ENCODE peak calls at places on chromosomes 7 and 10, in ten cellular contexts. One of them, this sample, is unnamed.

GRCh38 chr7:44072364-44073231 is 7.2 kb upstream of the PGAM2 start:
- DNase-seq in mesendoderm: peak; percentile 83
- DNase-seq in PC-3: peak; percentile 98
- DNase-seq in uterus: peak; percentile 86
- DNase-seq in kidney: peak; percentile 94
- DNase-seq in psoas muscle: peak; percentile 86
- DNase-seq in cardiac muscle cell: peak; percentile 85
- DNase-seq in CD8-positive, alpha-beta T cell: no peak
- DNase-seq in tibial nerve: peak; percentile 81
- DNase-seq in gastrocnemius medialis: no peak
- DNase-seq in this sample: peak; percentile 96

GRCh38 chr7:116197355-116197754 is 13.0 kb upstream of the TES start:
- DNase-seq in mesendoderm: no peak
- DNase-seq in PC-3: no peak
- DNase-seq in uterus: no peak
- DNase-seq in kidney: no peak
- DNase-seq in psoas muscle: no peak
- DNase-seq in cardiac muscle cell: no peak
- DNase-seq in CD8-positive, alpha-beta T cell: no peak
- DNase-seq in tibial nerve: no peak
- DNase-seq in gastrocnemius medialis: no peak
- DNase-seq in this sample: no peak

GRCh38 chr7:50068850-50069551 is 24.0 kb downstream of the ZPBP start:
- DNase-seq in mesendoderm: peak; percentile 93
- DNase-seq in PC-3: peak; percentile 85
- DNase-seq in uterus: no peak
- DNase-seq in kidney: no peak
- DNase-seq in psoas muscle: no peak
- DNase-seq in cardiac muscle cell: no peak
- DNase-seq in CD8-positive, alpha-beta T cell: no peak
- DNase-seq in tibial nerve: no peak
- DNase-seq in gastrocnemius medialis: no peak
- DNase-seq in this sample: no peak

GRCh38 chr7:28592861-28593260 is 180.5 kb downstream of the CREB5 start:
- DNase-seq in mesendoderm: no peak
- DNase-seq in PC-3: no peak
- DNase-seq in uterus: no peak
- DNase-seq in kidney: no peak
- DNase-seq in psoas muscle: no peak
- DNase-seq in cardiac muscle cell: no peak
- DNase-seq in CD8-positive, alpha-beta T cell: no peak
- DNase-seq in tibial nerve: no peak
- DNase-seq in gastrocnemius medialis: no peak
- DNase-seq in this sample: no peak

GRCh38 chr7:53302511-53303246 is 267.2 kb downstream of the POM121L12 start:
- DNase-seq in mesendoderm: peak; percentile 44
- DNase-seq in PC-3: no peak
- DNase-seq in uterus: no peak
- DNase-seq in kidney: no peak
- DNase-seq in psoas muscle: no peak
- DNase-seq in cardiac muscle cell: no peak
- DNase-seq in CD8-positive, alpha-beta T cell: no peak
- DNase-seq in tibial nerve: no peak
- DNase-seq in gastrocnemius medialis: no peak
- DNase-seq in this sample: no peak

GRCh38 chr10:17425584-17426262 is 28.7 kb downstream of the ST8SIA6 start:
- DNase-seq in mesendoderm: no peak
- DNase-seq in PC-3: no peak
- DNase-seq in uterus: no peak
- DNase-seq in kidney: no peak
- DNase-seq in psoas muscle: no peak
- DNase-seq in cardiac muscle cell: no peak
- DNase-seq in CD8-positive, alpha-beta T cell: no peak
- DNase-seq in tibial nerve: no peak
- DNase-seq in gastrocnemius medialis: no peak
- DNase-seq in this sample: no peak

GRCh38 chr7:19215421-19215820 is 70.2 kb upstream of the FERD3L start:
- DNase-seq in mesendoderm: peak; percentile 54
- DNase-seq in PC-3: peak; percentile 49
- DNase-seq in uterus: no peak
- DNase-seq in kidney: no peak
- DNase-seq in psoas muscle: no peak
- DNase-seq in cardiac muscle cell: no peak
- DNase-seq in CD8-positive, alpha-beta T cell: no peak
- DNase-seq in tibial nerve: no peak
- DNase-seq in gastrocnemius medialis: no peak
- DNase-seq in this sample: no peak

GRCh38 chr10:21427804-21428481 is 97.5 kb downstream of the SKIDA1 start:
- DNase-seq in mesendoderm: peak; percentile 40
- DNase-seq in PC-3: no peak
- DNase-seq in uterus: no peak
- DNase-seq in kidney: no peak
- DNase-seq in psoas muscle: no peak
- DNase-seq in cardiac muscle cell: no peak
- DNase-seq in CD8-positive, alpha-beta T cell: no peak
- DNase-seq in tibial nerve: no peak
- DNase-seq in gastrocnemius medialis: no peak
- DNase-seq in this sample: no peak

GRCh38 chr10:7933262-7933661 is 115.0 kb downstream of the TAF3 start:
- DNase-seq in mesendoderm: peak; percentile 51
- DNase-seq in PC-3: no peak
- DNase-seq in uterus: no peak
- DNase-seq in kidney: no peak
- DNase-seq in psoas muscle: no peak
- DNase-seq in cardiac muscle cell: no peak
- DNase-seq in CD8-positive, alpha-beta T cell: no peak
- DNase-seq in tibial nerve: no peak
- DNase-seq in gastrocnemius medialis: no peak
- DNase-seq in this sample: no peak

GRCh38 chr7:74604326-74605020 is 53.0 kb upstream of the GTF2I start:
- DNase-seq in mesendoderm: no peak
- DNase-seq in PC-3: peak; percentile 83
- DNase-seq in uterus: no peak
- DNase-seq in kidney: no peak
- DNase-seq in psoas muscle: peak; percentile 79
- DNase-seq in cardiac muscle cell: no peak
- DNase-seq in CD8-positive, alpha-beta T cell: no peak
- DNase-seq in tibial nerve: no peak
- DNase-seq in gastrocnemius medialis: peak; percentile 75
- DNase-seq in this sample: no peak

GRCh38 chr10:131018886-131019500 is 292.5 kb downstream of the TCERG1L start:
- DNase-seq in mesendoderm: peak; percentile 95
- DNase-seq in PC-3: no peak
- DNase-seq in uterus: no peak
- DNase-seq in kidney: no peak
- DNase-seq in psoas muscle: no peak
- DNase-seq in cardiac muscle cell: no peak
- DNase-seq in CD8-positive, alpha-beta T cell: no peak
- DNase-seq in tibial nerve: no peak
- DNase-seq in gastrocnemius medialis: no peak
- DNase-seq in this sample: no peak

GRCh38 chr7:104603957-104604356 is 275.6 kb downstream of the LHFPL3 start:
- DNase-seq in mesendoderm: no peak
- DNase-seq in PC-3: no peak
- DNase-seq in uterus: no peak
- DNase-seq in kidney: no peak
- DNase-seq in psoas muscle: no peak
- DNase-seq in cardiac muscle cell: no peak
- DNase-seq in CD8-positive, alpha-beta T cell: no peak
- DNase-seq in tibial nerve: no peak
- DNase-seq in gastrocnemius medialis: no peak
- DNase-seq in this sample: no peak

GRCh38 chr10:76160758-76161555 is 729.5 kb downstream of the LRMDA start:
- DNase-seq in mesendoderm: no peak
- DNase-seq in PC-3: no peak
- DNase-seq in uterus: peak; percentile 78
- DNase-seq in kidney: no peak
- DNase-seq in psoas muscle: no peak
- DNase-seq in cardiac muscle cell: no peak
- DNase-seq in CD8-positive, alpha-beta T cell: no peak
- DNase-seq in tibial nerve: no peak
- DNase-seq in gastrocnemius medialis: no peak
- DNase-seq in this sample: no peak

GRCh38 chr7:134630890-134631289 is 15.8 kb upstream of the BPGM start:
- DNase-seq in mesendoderm: no peak
- DNase-seq in PC-3: peak; percentile 36
- DNase-seq in uterus: no peak
- DNase-seq in kidney: no peak
- DNase-seq in psoas muscle: no peak
- DNase-seq in cardiac muscle cell: no peak
- DNase-seq in CD8-positive, alpha-beta T cell: no peak
- DNase-seq in tibial nerve: no peak
- DNase-seq in gastrocnemius medialis: no peak
- DNase-seq in this sample: no peak

GRCh38 chr10:22368402-22368801 is 23.1 kb downstream of the SPAG6 start:
- DNase-seq in mesendoderm: no peak
- DNase-seq in PC-3: no peak
- DNase-seq in uterus: no peak
- DNase-seq in kidney: no peak
- DNase-seq in psoas muscle: no peak
- DNase-seq in cardiac muscle cell: no peak
- DNase-seq in CD8-positive, alpha-beta T cell: no peak
- DNase-seq in tibial nerve: no peak
- DNase-seq in gastrocnemius medialis: no peak
- DNase-seq in this sample: no peak

GRCh38 chr10:74814792-74815191 is 11.6 kb upstream of the KAT6B start:
- DNase-seq in mesendoderm: no peak
- DNase-seq in PC-3: no peak
- DNase-seq in uterus: no peak
- DNase-seq in kidney: no peak
- DNase-seq in psoas muscle: no peak
- DNase-seq in cardiac muscle cell: no peak
- DNase-seq in CD8-positive, alpha-beta T cell: no peak
- DNase-seq in tibial nerve: no peak
- DNase-seq in gastrocnemius medialis: no peak
- DNase-seq in this sample: no peak

GRCh38 chr7:87113077-87113476 is 39.2 kb upstream of the DMTF1 start:
- DNase-seq in mesendoderm: no peak
- DNase-seq in PC-3: no peak
- DNase-seq in uterus: no peak
- DNase-seq in kidney: no peak
- DNase-seq in psoas muscle: no peak
- DNase-seq in cardiac muscle cell: no peak
- DNase-seq in CD8-positive, alpha-beta T cell: no peak
- DNase-seq in tibial nerve: no peak
- DNase-seq in gastrocnemius medialis: no peak
- DNase-seq in this sample: no peak
- H3K4me3 ChIP-seq in mesendoderm: no peak overlapping the region
- H3K4me3 ChIP-seq in PC-3: no peak overlapping the region
- H3K4me3 ChIP-seq in uterus: no peak overlapping the region
- H3K4me3 ChIP-seq in kidney: no peak overlapping the region
- H3K4me3 ChIP-seq in psoas muscle: no peak overlapping the region
- H3K4me3 ChIP-seq in cardiac muscle cell: no peak overlapping the region
- H3K4me3 ChIP-seq in CD8-positive, alpha-beta T cell: no peak overlapping the region
- H3K4me3 ChIP-seq in tibial nerve: no peak overlapping the region
- H3K4me3 ChIP-seq in gastrocnemius medialis: no peak overlapping the region
- H3K4me3 ChIP-seq in this sample: no peak overlapping the region

DNA sequence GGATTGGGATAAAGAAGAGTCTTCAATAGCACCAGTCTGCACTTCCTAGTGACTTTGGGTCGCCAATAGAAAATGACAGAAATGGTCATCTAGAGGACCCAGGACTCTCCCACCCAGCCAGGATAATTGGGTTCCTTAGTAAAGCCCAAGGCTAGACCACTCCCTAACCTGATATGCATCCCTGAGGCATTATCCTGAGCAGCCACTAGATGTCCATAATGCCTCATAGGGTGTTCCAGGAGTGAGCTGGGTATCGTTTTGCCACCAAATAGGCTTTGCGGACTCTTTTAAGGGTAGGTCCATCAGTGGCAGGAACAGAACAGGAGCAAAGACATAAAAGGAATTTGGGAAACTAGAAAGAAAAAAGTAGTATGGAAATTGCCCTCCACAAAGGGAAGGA is 4.5 kb upstream of the LRRC4 start:
- DNase-seq in mesendoderm: peak; percentile 68
- DNase-seq in PC-3: peak; percentile 45
- DNase-seq in uterus: no peak
- DNase-seq in kidney: no peak
- DNase-seq in psoas muscle: no peak
- DNase-seq in cardiac muscle cell: no peak
- DNase-seq in CD8-positive, alpha-beta T cell: no peak
- DNase-seq in tibial nerve: no peak
- DNase-seq in gastrocnemius medialis: no peak
- DNase-seq in this sample: no peak
- H3K4me3 ChIP-seq in mesendoderm: no peak overlapping the region
- H3K4me3 ChIP-seq in PC-3: no peak overlapping the region
- H3K4me3 ChIP-seq in uterus: no peak overlapping the region
- H3K4me3 ChIP-seq in kidney: no peak overlapping the region
- H3K4me3 ChIP-seq in psoas muscle: no peak overlapping the region
- H3K4me3 ChIP-seq in cardiac muscle cell: no peak overlapping the region
- H3K4me3 ChIP-seq in CD8-positive, alpha-beta T cell: no peak overlapping the region
- H3K4me3 ChIP-seq in tibial nerve: no peak overlapping the region
- H3K4me3 ChIP-seq in gastrocnemius medialis: no peak overlapping the region
- H3K4me3 ChIP-seq in this sample: no peak overlapping the region

DNA sequence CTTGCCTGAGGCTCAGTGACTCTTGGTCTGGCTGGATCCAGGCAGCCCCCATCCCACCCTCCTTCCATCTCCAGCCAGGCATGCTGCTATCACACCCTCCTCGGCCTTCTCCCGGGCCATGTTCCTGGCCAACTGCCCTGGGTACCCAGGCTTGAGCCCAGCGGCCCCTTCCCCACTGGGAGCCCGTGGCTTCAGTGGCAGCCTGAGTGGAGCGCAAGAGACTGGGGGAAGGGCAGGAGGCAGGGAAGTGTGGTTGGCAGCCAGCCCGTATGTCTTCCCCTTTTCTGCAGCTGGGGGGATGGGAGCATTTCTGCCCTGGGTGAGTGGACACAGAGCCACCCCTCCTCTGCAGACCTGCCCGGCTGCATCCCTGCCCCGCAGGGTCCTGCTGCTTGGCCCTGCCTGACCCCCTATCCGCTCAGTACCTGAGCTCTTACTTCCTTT is 148.5 kb downstream of the ARHGAP22 start:
- DNase-seq in mesendoderm: no peak
- DNase-seq in PC-3: no peak
- DNase-seq in uterus: no peak
- DNase-seq in kidney: peak; percentile 87
- DNase-seq in psoas muscle: peak; percentile 60
- DNase-seq in cardiac muscle cell: peak; percentile 52
- DNase-seq in CD8-positive, alpha-beta T cell: no peak
- DNase-seq in tibial nerve: peak; percentile 57
- DNase-seq in gastrocnemius medialis: no peak
- DNase-seq in this sample: peak; percentile 31
- H3K4me3 ChIP-seq in mesendoderm: no peak overlapping the region
- H3K4me3 ChIP-seq in PC-3: no peak overlapping the region
- H3K4me3 ChIP-seq in uterus: no peak overlapping the region
- H3K4me3 ChIP-seq in kidney: no peak overlapping the region
- H3K4me3 ChIP-seq in psoas muscle: no peak overlapping the region
- H3K4me3 ChIP-seq in cardiac muscle cell: no peak overlapping the region
- H3K4me3 ChIP-seq in CD8-positive, alpha-beta T cell: no peak overlapping the region
- H3K4me3 ChIP-seq in tibial nerve: no peak overlapping the region
- H3K4me3 ChIP-seq in gastrocnemius medialis: no peak overlapping the region
- H3K4me3 ChIP-seq in this sample: no peak overlapping the region

DNA sequence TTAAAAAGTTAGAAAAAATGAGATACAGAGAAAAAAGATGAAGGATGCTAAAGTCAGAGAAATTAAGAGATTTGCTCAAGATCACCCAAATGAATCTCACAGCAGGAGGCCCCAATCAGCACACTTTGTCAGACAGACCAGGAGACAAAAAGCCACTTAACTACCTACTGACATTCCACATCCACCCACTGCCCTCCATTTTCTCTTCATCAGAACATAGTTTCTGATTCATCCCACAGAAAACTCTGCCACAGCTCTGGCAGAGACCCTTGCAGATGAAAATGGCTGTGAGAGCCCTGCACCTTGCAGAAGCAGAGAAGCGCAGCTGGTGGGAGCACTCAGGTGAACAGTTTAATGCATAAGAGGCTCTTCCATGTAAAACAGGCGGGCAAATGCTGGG is 26.6 kb downstream of the DGKI start:
- DNase-seq in mesendoderm: peak; percentile 48
- DNase-seq in PC-3: no peak
- DNase-seq in uterus: no peak
- DNase-seq in kidney: no peak
- DNase-seq in psoas muscle: no peak
- DNase-seq in cardiac muscle cell: no peak
- DNase-seq in CD8-positive, alpha-beta T cell: no peak
- DNase-seq in tibial nerve: no peak
- DNase-seq in gastrocnemius medialis: no peak
- DNase-seq in this sample: no peak
- H3K4me3 ChIP-seq in mesendoderm: no peak overlapping the region
- H3K4me3 ChIP-seq in PC-3: no peak overlapping the region
- H3K4me3 ChIP-seq in uterus: no peak overlapping the region
- H3K4me3 ChIP-seq in kidney: no peak overlapping the region
- H3K4me3 ChIP-seq in psoas muscle: no peak overlapping the region
- H3K4me3 ChIP-seq in cardiac muscle cell: no peak overlapping the region
- H3K4me3 ChIP-seq in CD8-positive, alpha-beta T cell: no peak overlapping the region
- H3K4me3 ChIP-seq in tibial nerve: no peak overlapping the region
- H3K4me3 ChIP-seq in gastrocnemius medialis: no peak overlapping the region
- H3K4me3 ChIP-seq in this sample: no peak overlapping the region

This sample was measured in RWPE2.